ENCODE peak calls at places on chromosomes 7 and 10, in eight cellular contexts. F is body of pancreas; R is PC-3; S is esophagus squamous epithelium; L is WERI-Rb-1; E is CD4-positive, alpha-beta T cell; G is HL-60; T is right atrium auricular region. C is an unnamed sample.
A peak's percentile ranks its signal among the peaks of the same experiment; 100 is the strongest.

GRCh38 chr7:152664636-152665035 is 11.3 kb downstream of the XRCC2 start:
- DNase-seq in F (no peak), T (no peak), L (no peak), G (no peak), E (no peak), R (no peak), S (no peak), C (no peak)

GRCh38 chr10:55747244-55747643 is 613.8 kb downstream of the ZWINT start:
- DNase-seq in E (no peak), F (no peak), L (no peak), R (no peak), G (no peak), S (no peak), T (no peak), C (no peak)

GRCh38 chr7:36967387-36967786 is 243.1 kb upstream of the AOAH start:
- DNase-seq in L (peak; percentile 65), E (no peak), T (peak; percentile 76), F (peak; percentile 55), S (no peak), R (peak; percentile 70), G (peak; percentile 31), C (no peak)

GRCh38 chr7:105600720-105601550 is 19.6 kb upstream of the EFCAB10 start:
- DNase-seq in E (no peak), G (no peak), T (no peak), R (peak; percentile 29), L (peak; percentile 48), S (no peak), F (no peak), C (no peak)

GRCh38 chr7:5766321-5766761 is 15.1 kb downstream of the RNF216 start:
- DNase-seq in R (peak; percentile 24), G (no peak), E (no peak), S (no peak), T (peak; percentile 23), F (no peak), L (no peak), C (no peak)

GRCh38 chr7:45196374-45196773 is 38.8 kb downstream of the RAMP3 start:
- DNase-seq in L (no peak), E (no peak), S (no peak), F (no peak), T (no peak), G (no peak), R (no peak), C (peak; percentile 60)

GRCh38 chr7:24963218-24963617 is 16.8 kb downstream of the OSBPL3 start:
- DNase-seq in E (no peak), T (peak; percentile 65), L (no peak), S (no peak), G (peak; percentile 84), R (no peak), F (no peak), C (peak; percentile 64)

GRCh38 chr7:5470167-5470532 is 46.5 kb upstream of the TNRC18 start:
- DNase-seq in F (no peak), L (no peak), T (no peak), R (no peak), E (no peak), S (no peak), G (no peak), C (no peak)

GRCh38 chr10:61688551-61689308 is 26.0 kb downstream of the CABCOCO1 start:
- DNase-seq in S (no peak), G (no peak), E (no peak), R (no peak), T (no peak), L (no peak), F (no peak), C (no peak)
- TF ChIP-seq CTCF in S (no peak), G (no peak), E (no peak), R (no peak), T (no peak), L (no peak), F (no peak), C (no peak)

DNA sequence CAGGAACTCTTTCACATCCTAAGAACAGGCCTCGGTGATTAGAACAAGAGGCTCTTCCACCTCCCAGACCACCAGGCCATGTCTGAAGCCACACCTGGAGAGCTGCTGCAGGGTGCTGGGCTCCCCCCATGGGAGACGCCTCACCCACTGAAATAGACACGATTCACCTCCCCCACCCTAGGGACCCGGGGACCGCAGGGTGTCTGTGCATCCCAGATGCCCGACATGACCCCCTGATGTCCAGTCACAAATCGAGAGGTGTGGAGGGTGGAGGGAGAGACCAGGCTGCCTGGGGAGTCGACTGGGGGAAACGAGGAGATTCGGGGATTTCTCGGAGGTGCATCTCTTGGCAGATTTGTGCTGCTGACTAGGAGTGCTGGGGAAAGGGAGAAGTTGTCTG is 31.0 kb downstream of the CNPY1 start:
- DNase-seq in L (no peak), G (no peak), S (no peak), F (no peak), T (no peak), E (no peak), R (no peak), C (no peak)
- H3K27me3 ChIP-seq in L (no peaks in the 10 kb centered on the region), G (peaks cover 32% of the 10 kb centered on the region), S (peaks cover 6% of the 10 kb centered on the region), F (peaks cover 7% of the 10 kb centered on the region), T (peaks cover 2% of the 10 kb centered on the region), E (peaks cover 52% of the 10 kb centered on the region), R (peaks cover 93% of the 10 kb centered on the region), C (peaks cover 1% of the 10 kb centered on the region)

DNA sequence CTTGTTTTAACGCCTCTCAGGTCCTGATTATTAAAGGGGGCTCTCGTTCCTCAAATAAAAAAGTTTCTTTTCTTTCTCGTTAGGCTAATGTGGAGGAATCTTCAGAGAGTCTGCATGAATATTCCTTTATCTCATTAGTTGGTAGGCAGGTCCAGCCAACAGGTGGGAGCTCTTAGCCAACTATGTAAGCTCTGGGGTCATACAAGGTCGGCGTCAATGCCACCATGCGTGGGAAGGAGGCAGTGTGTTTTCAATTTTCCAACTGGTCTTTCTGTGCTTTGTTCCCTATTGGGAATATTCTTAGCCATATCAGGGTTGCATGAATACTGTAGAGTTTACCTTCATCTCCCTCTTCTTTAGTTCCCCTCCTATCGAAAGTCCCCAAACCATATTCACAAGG is 118.5 kb upstream of the SVIL start:
- DNase-seq in R (no peak), L (no peak), T (no peak), G (no peak), S (no peak), E (no peak), F (peak; percentile 65), C (no peak)
- TF ChIP-seq CTCF in R (no peak), L (no peak), T (no peak), G (no peak), S (no peak), E (no peak), F (no peak), C (no peak)

DNA sequence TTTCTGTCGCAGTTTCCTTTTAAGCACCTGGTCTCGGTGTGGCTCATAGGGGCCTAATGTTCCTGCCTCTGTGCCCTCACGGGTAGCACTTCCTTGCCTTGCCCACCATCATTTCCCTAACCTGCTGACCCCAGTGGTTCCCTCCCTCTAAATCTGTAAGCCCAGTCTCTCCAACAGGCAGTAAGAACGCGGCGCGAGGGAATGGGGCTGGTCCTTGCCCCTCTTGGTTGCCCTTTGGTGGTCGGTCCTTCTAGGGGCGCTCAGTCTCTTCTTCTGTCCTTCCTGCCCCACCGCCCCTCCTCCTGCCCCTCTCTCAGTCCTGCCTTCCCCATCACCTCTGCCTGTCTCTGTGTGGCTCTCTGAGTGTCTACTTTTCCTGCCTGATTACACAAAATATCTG is 21.2 kb downstream of the EMX2 start:
- DNase-seq in E (no peak), F (no peak), S (no peak), G (no peak), T (no peak), L (no peak), R (no peak), C (no peak)
- H3K27me3 ChIP-seq in E (no peaks in the 10 kb centered on the region), F (no peaks in the 10 kb centered on the region), S (no peaks in the 10 kb centered on the region), G (no peaks in the 10 kb centered on the region), T (no peaks in the 10 kb centered on the region), L (peaks cover 70% of the 10 kb centered on the region), R (peaks cover 7% of the 10 kb centered on the region), C (no peaks in the 10 kb centered on the region)

C was measured in GM06990.